ENCODE peak calls at places on chromosomes 11 and 22, in eight cellular contexts. G is neural progenitor cell, F is pancreas, K is psoas muscle, P is bronchial epithelial cell, M is tibial nerve, A is GM23338, L is upper lobe of right lung. E is an unnamed sample. For H3K27me3, the result is how much of the 10 kb centered on the place peaks cover.

GRCh38 chr22:37275134-37275533 is 7.2 kb upstream of the CYTH4 start:
- DNase-seq in G (no peak), F (no peak), K (no peak), P (no peak), M (no peak), A (no peak), L (no peak), E (peak)

GRCh38 chr11:12031856-12032526 is 23.6 kb upstream of the DKK3 start:
- DNase-seq in G (no peak), F (no peak), K (no peak), P (no peak), M (no peak), A (no peak), L (no peak), E (no peak)

GRCh38 chr22:43185860-43186261 is 1.1 kb downstream of the TTLL12 start:
- DNase-seq in G (peak), F (peak), K (peak), P (peak), M (no peak), A (peak), L (no peak), E (peak)

GRCh38 chr11:69666752-69667536 is 8.2 kb downstream of the LTO1 start:
- DNase-seq in G (no peak), F (no peak), K (peak), P (no peak), M (no peak), A (no peak), L (peak), E (no peak)

GRCh38 chr11:34468209-34468841 is 29.6 kb downstream of the CAT start:
- DNase-seq in G (peak), F (no peak), K (no peak), P (peak), M (no peak), A (peak), L (no peak), E (peak)

GRCh38 chr11:3723014-3723708 is 52.0 kb upstream of the CHRNA10 start:
- DNase-seq in G (no peak), F (no peak), K (no peak), P (peak), M (no peak), A (no peak), L (no peak), E (no peak)

GRCh38 chr11:12416552-12416951 is 39.2 kb downstream of the PARVA start:
- DNase-seq in G (no peak), F (no peak), K (no peak), P (no peak), M (no peak), A (no peak), L (no peak), E (no peak)

GRCh38 chr11:117821431-117821830 is 3.1 kb downstream of the FXYD2 start:
- DNase-seq in G (no peak), F (no peak), K (peak), P (no peak), M (no peak), A (no peak), L (peak), E (no peak)

GRCh38 chr11:7353100-7353499 is 101.4 kb downstream of the SYT9 start:
- DNase-seq in G (peak), F (no peak), K (no peak), P (peak), M (no peak), A (peak), L (no peak), E (peak)

GRCh38 chr22:45604239-45604711 is 67.4 kb upstream of the ATXN10 start:
- DNase-seq in G (no peak), F (no peak), K (no peak), P (peak), M (no peak), A (no peak), L (no peak), E (no peak)

GRCh38 chr11:30706276-30706675 is 120.1 kb upstream of the MPPED2 start:
- DNase-seq in G (no peak), F (no peak), K (no peak), P (no peak), M (no peak), A (no peak), L (no peak), E (no peak)

GRCh38 chr11:36684840-36685800 is 87.1 kb upstream of the RAG2 start:
- DNase-seq in G (no peak), F (no peak), K (no peak), P (no peak), M (no peak), A (no peak), L (no peak), E (no peak)

GRCh38 chr11:10481567-10482349 is 26.7 kb downstream of the AMPD3 start:
- DNase-seq in G (no peak), F (no peak), K (no peak), P (no peak), M (no peak), A (no peak), L (no peak), E (no peak)

DNA sequence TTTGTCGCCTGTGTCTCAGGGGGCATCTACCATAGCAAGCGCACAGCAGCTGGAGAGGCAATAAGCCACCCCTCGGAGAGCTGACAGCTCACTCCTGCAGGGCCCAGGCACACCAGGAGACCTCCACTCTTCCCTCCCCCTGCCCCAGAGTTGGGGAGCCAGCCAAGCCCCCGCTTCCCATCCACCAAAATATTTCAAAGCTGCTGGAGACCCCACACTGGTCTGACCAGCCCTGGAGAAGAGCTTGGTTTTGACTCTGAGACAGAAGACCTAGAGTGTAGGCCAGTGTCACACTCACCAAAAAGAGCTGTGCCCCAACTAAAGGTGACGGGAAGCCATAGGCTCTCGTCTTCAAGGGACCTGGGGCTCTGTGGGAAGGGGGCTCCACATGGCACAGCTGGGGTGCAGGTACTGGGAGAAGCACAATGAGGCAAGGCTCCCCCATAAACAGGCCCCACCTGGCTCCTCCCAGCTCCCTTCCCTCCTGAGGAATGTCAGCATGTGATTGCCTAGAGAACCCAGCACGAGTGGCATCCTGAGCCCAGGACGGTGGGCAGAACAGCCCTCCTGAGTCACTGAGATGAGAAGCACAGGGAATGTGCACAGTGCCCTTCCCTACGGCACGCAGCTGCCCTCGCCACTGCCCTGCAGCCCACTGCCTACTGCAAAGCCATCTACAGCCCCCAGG is 5.8 kb upstream of the GNAZ start:
- DNase-seq in G (no peak), F (peak), K (peak), P (no peak), M (no peak), A (no peak), L (peak), E (peak)
- H3K27me3 ChIP-seq in G (under half), F (under half), K (under half), P (under half), M (under half), A (under half), L (under half), E (under half)

GRCh38 chr22:41469218-41469851 is 418 bp downstream of the ACO2 start:
- DNase-seq in G (peak), F (no peak), K (peak), P (no peak), M (no peak), A (peak), L (no peak), E (no peak)
- TF ChIP-seq CTCF in G (no peak), F (no peak), K (no peak), P (no peak), M (no peak), A (no peak), L (no peak), E (no peak)

GRCh38 chr11:66727282-66727882 is 1.6 kb downstream of the SPTBN2 start:
- DNase-seq in G (peak), F (no peak), K (peak), P (no peak), M (no peak), A (peak), L (no peak), E (peak)

GRCh38 chr11:66725646-66726045 is 3.4 kb downstream of the SPTBN2 start:
- DNase-seq in G (peak), F (no peak), K (no peak), P (no peak), M (no peak), A (peak), L (no peak), E (no peak)

GRCh38 chr11:66727883-66728759 is 895 bp downstream of the SPTBN2 start:
- DNase-seq in G (peak), F (no peak), K (peak), P (no peak), M (no peak), A (peak), L (no peak), E (peak)

GRCh38 chr11:66728760-66729385 is at the start of gene SPTBN2:
- DNase-seq in G (peak), F (no peak), K (peak), P (no peak), M (no peak), A (peak), L (no peak), E (peak)

DNA sequence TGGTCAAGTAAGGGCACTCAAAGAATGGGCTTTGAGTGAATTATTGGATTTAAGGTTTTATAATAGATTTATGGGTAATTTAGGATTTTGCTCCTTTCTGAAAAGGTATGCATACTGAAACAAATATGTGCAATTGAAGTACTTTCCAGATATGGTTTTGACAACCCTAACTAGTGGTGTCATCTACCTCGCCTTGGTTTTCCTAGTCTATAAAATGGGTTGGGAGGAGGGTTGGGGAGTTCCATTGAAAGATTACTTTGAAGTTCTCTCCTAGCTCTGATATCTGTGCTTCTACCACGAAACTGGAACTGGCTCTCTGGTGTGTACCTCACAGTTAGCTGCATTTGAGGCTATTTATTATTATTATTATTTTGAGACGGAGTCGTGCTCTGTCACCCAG is 431 bp upstream of the SPTBN2 start:
- DNase-seq in G (no peak), F (no peak), K (no peak), P (no peak), M (no peak), A (no peak), L (no peak), E (no peak)
- H3K27me3 ChIP-seq in G (half or more), F (under half), K (under half), P (under half), M (under half), A (half or more), L (under half), E (under half)

GRCh38 chr22:26395926-26396325 is 33.1 kb upstream of the ASPHD2 start:
- DNase-seq in G (peak), F (no peak), K (no peak), P (no peak), M (no peak), A (peak), L (no peak), E (no peak)

GRCh38 chr22:26391623-26392022 is 37.4 kb upstream of the ASPHD2 start:
- DNase-seq in G (peak), F (no peak), K (no peak), P (no peak), M (no peak), A (peak), L (no peak), E (no peak)

GRCh38 chr22:26394787-26395186 is 34.3 kb upstream of the ASPHD2 start:
- DNase-seq in G (peak), F (no peak), K (no peak), P (no peak), M (no peak), A (peak), L (no peak), E (no peak)

GRCh38 chr22:26389125-26389524 is 39.9 kb upstream of the ASPHD2 start:
- DNase-seq in G (no peak), F (no peak), K (no peak), P (no peak), M (no peak), A (no peak), L (no peak), E (no peak)

DNA sequence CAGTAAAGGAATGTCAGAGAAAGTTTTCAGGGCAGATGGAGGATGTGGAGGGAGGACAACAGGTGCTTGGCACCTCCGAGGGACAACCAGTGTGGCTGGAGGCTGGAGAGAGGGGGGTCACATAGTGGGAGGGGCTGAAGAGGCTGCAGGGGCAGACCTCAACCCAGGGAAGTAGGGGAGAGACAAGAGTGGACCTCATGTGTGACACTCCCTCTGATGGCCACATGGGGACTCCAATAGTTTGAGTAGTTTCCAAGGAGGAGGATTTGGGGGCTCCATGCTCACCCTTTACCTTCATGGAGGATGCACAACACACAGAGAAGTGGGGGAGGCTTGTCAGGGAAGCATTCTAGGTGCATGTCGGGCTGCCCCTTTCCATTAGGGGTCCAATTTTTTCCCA is 35.1 kb upstream of the ASPHD2 start:
- DNase-seq in G (no peak), F (no peak), K (no peak), P (no peak), M (no peak), A (peak), L (no peak), E (peak)
- TF ChIP-seq CTCF in G (peak), F (no peak), K (no peak), P (no peak), M (no peak), A (peak), L (no peak), E (peak)

DNA sequence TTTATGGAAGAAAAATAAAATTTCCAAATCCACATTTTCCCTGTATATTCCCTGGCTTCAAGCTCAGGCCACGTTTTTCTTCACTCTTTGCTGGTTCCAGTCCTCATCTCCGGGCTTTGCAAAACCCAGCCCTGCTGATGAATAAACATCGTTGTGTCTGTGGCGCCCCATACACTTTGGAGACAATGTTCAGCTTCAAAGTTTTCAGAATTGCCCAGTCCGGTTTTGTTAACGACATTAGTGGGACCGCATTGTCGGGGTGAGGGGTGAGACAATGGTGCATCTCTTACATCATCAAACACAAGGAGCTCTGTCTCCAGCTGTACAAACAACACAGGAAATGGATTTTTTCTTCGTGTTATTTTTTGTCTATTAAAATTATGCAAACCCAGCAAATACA is 53.4 kb upstream of the HTATIP2 start:
- DNase-seq in G (peak), F (no peak), K (no peak), P (no peak), M (no peak), A (no peak), L (no peak), E (no peak)
- H3K27me3 ChIP-seq in G (under half), F (under half), K (under half), P (under half), M (under half), A (under half), L (under half), E (under half)

DNA sequence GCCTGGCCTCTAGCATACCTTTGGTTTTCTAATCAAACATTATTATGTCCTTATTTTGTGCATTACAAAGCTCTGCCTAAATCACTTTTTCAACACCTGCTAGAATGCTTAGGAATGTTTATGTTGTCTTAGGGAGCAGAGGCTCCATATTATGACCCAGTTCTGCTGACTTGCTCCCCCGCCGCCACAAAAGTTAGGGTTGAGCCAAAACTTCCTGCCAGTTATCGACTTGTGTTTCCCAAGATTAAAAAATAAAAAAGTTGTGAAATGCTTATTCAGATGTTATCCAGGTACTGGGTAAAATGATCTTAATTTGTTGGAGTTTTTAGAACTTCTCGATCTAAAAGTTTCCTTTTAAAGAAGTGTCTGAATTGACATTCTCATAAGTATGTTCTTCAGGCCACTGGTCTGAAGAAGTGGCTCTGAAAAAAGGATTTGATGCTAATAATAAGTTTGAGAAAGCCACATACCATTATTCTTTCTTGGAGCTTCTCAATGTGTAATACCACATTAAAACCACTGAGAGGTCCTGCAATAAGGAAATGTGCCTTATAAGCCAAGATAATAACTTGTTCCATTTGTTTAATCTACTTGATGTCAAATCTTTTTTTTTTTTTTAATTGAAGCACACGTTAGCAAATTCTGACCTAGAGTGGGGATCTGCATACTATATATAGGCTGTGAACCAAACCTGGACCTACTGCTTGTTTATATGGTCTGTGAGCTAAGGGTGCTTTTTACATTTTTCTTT is 2.2 kb downstream of the RNF185 start:
- DNase-seq in G (no peak), F (no peak), K (no peak), P (no peak), M (no peak), A (no peak), L (peak), E (no peak)
- TF ChIP-seq CTCF in G (no peak), F (no peak), K (no peak), P (no peak), M (no peak), A (no peak), L (peak), E (peak)

E was measured in endodermal cell.